ENCODE peak calls at places on chromosomes 3 and 15, in nine cellular contexts. D, S, V, K, Z, W, M, C and B are unnamed samples.

GRCh38 chr15:26260517-26261133 is 397.5 kb upstream of the ATP10A start:
- DNase-seq in V (peak), D (peak), W (peak), K (no peak), C (peak), M (peak), Z (no peak), S (no peak), B (peak)

GRCh38 chr3:16464499-16465150 is 48.9 kb downstream of the RFTN1 start:
- DNase-seq in S (no peak), M (no peak), C (no peak), W (no peak), Z (no peak), V (no peak), D (no peak), K (no peak), B (no peak)

GRCh38 chr15:39808909-39809308 is 26.3 kb upstream of the FSIP1 start:
- DNase-seq in M (no peak), Z (no peak), S (no peak), K (no peak), C (no peak), V (no peak), D (no peak), W (no peak), B (no peak)

GRCh38 chr3:141442421-141442820 is 44.4 kb upstream of the RASA2 start:
- DNase-seq in W (no peak), C (no peak), M (no peak), S (no peak), V (no peak), Z (no peak), K (no peak), D (no peak), B (no peak)

GRCh38 chr15:68506071-68506470 is 72.7 kb upstream of the CORO2B start:
- DNase-seq in Z (no peak), D (no peak), M (no peak), S (no peak), W (no peak), K (no peak), C (no peak), V (no peak), B (no peak)

GRCh38 chr15:100863406-100864198 is 16.0 kb upstream of the ALDH1A3 start:
- DNase-seq in Z (peak), W (no peak), M (no peak), V (no peak), C (no peak), S (peak), D (no peak), K (no peak), B (no peak)

GRCh38 chr3:71064976-71065763 is 518.4 kb downstream of the FOXP1 start:
- DNase-seq in V (peak), Z (no peak), C (peak), M (peak), W (peak), D (peak), S (peak), K (no peak), B (peak)

GRCh38 chr15:65910341-65910740 is 41.0 kb downstream of the RAB11A start:
- DNase-seq in M (no peak), D (no peak), Z (no peak), K (no peak), V (no peak), W (no peak), C (no peak), S (peak), B (no peak)

GRCh38 chr15:37698679-37699078 is 235.8 kb upstream of the TMCO5A start:
- DNase-seq in M (no peak), V (no peak), C (peak), K (no peak), W (no peak), S (no peak), Z (no peak), D (peak), B (no peak)

GRCh38 chr3:40924559-40925058 is 274.7 kb upstream of the CTNNB1 start:
- DNase-seq in C (no peak), S (no peak), V (no peak), D (no peak), M (no peak), W (peak), Z (no peak), K (no peak), B (no peak)

GRCh38 chr3:55532806-55533205 is 45.7 kb upstream of the WNT5A start:
- DNase-seq in W (no peak), C (peak), D (peak), M (no peak), K (no peak), Z (no peak), V (no peak), S (no peak), B (no peak)

GRCh38 chr15:63173116-63173470 is 15.8 kb upstream of the RPS27L start:
- DNase-seq in M (no peak), V (no peak), Z (no peak), S (no peak), C (no peak), K (no peak), D (no peak), W (peak), B (no peak)

GRCh38 chr3:163043074-163043473 is 1546.5 kb downstream of the OTOL1 start:
- DNase-seq in S (no peak), C (peak), D (peak), W (no peak), V (peak), Z (no peak), K (no peak), M (peak), B (no peak)

GRCh38 chr15:31295660-31296059 is 31.0 kb upstream of the KLF13 start:
- DNase-seq in K (no peak), W (no peak), V (no peak), D (no peak), M (no peak), C (no peak), Z (no peak), S (no peak), B (peak)

GRCh38 chr3:184620101-184620798 is 58.7 kb downstream of the EPHB3 start:
- DNase-seq in Z (no peak), K (no peak), S (no peak), V (no peak), W (no peak), C (peak), D (peak), M (no peak), B (no peak)

GRCh38 chr3:42660898-42661297 is 7.4 kb downstream of the ZBTB47 start:
- DNase-seq in K (no peak), S (no peak), D (peak), C (no peak), Z (no peak), V (peak), W (no peak), M (no peak), B (no peak)

GRCh38 chr3:20648921-20649381 is 462.9 kb upstream of the SGO1 start:
- DNase-seq in K (peak), D (peak), C (peak), Z (peak), V (no peak), W (no peak), S (no peak), M (no peak), B (no peak)

GRCh38 chr15:31477851-31478250 is 151.2 kb downstream of the KLF13 start:
- DNase-seq in C (no peak), K (no peak), Z (no peak), S (peak), M (no peak), W (no peak), V (no peak), D (no peak), B (no peak)

GRCh38 chr15:88467073-88467934 is at the start of the genes MRPL46 and MRPS11:
- DNase-seq in M (peak), C (peak), S (peak), Z (peak), V (peak), W (peak), D (peak), K (peak), B (peak)

GRCh38 chr3:120151796-120152195 is 57.5 kb upstream of the GSK3B start:
- DNase-seq in Z (no peak), V (no peak), W (no peak), K (no peak), C (no peak), M (no peak), D (no peak), S (no peak), B (no peak)

GRCh38 chr3:4977001-4977888 is 2.0 kb upstream of the BHLHE40 start:
- DNase-seq in K (peak), S (no peak), M (no peak), W (peak), C (peak), D (peak), Z (no peak), V (peak), B (no peak)

GRCh38 chr3:86948840-86949239 is 42.1 kb downstream of the VGLL3 start:
- DNase-seq in W (no peak), M (no peak), V (no peak), D (peak), C (peak), K (peak), S (no peak), Z (peak), B (no peak)

GRCh38 chr3:69084326-69084667 is 440 bp upstream of the ARL6IP5 start:
- DNase-seq in V (no peak), W (no peak), M (no peak), S (no peak), K (peak), C (peak), D (peak), Z (no peak), B (no peak)

GRCh38 chr3:36993326-36994283 is at the start of gene MLH1:
- DNase-seq in C (peak), S (peak), W (peak), M (no peak), D (peak), V (peak), Z (peak), K (peak), B (peak)

GRCh38 chr15:46636220-46636619 is 1001.4 kb downstream of the SQOR start:
- DNase-seq in Z (no peak), S (no peak), C (no peak), D (no peak), M (no peak), V (no peak), K (no peak), W (peak), B (no peak)

GRCh38 chr3:141426404-141427034 is 58.2 kb downstream of the ZBTB38 start:
- DNase-seq in D (no peak), V (peak), C (peak), K (no peak), M (no peak), Z (no peak), S (no peak), W (no peak), B (no peak)

GRCh38 chr3:142210144-142210543 is 15.2 kb downstream of the GK5 start:
- DNase-seq in D (no peak), Z (no peak), W (peak), C (peak), M (no peak), V (no peak), K (no peak), S (no peak), B (peak)

GRCh38 chr3:188362405-188362831 is 208.5 kb downstream of the LPP start:
- DNase-seq in W (no peak), M (no peak), C (peak), D (peak), S (no peak), K (peak), V (no peak), Z (peak), B (no peak)

GRCh38 chr3:19540464-19540863 is 392.2 kb downstream of the KCNH8 start:
- DNase-seq in Z (no peak), M (no peak), K (no peak), D (no peak), V (no peak), W (no peak), S (no peak), C (no peak), B (no peak)

GRCh38 chr15:31439328-31439727 is 112.7 kb downstream of the KLF13 start:
- DNase-seq in K (no peak), S (no peak), M (no peak), Z (no peak), C (no peak), D (peak), V (peak), W (peak), B (no peak)

GRCh38 chr3:190585771-190586630 is 72.1 kb downstream of the IL1RAP start:
- DNase-seq in K (peak), D (peak), W (no peak), C (peak), Z (peak), S (peak), M (peak), V (no peak), B (no peak)

GRCh38 chr3:53493618-53493996 is 804 bp upstream of the CACNA1D start:
- DNase-seq in V (no peak), W (peak), K (no peak), D (no peak), Z (no peak), C (no peak), M (no peak), S (no peak), B (no peak)

GRCh38 chr3:71987828-71988227 is 202.9 kb upstream of the PROK2 start:
- DNase-seq in V (no peak), M (peak), Z (peak), C (peak), K (no peak), D (peak), S (no peak), W (peak), B (no peak)

GRCh38 chr15:99845009-99845408 is 111.8 kb upstream of the LYSMD4 start:
- DNase-seq in W (no peak), K (no peak), C (peak), V (no peak), M (no peak), S (no peak), D (peak), Z (no peak), B (no peak)

GRCh38 chr15:85412956-85413854 is 32.8 kb downstream of the AKAP13 start:
- DNase-seq in W (no peak), C (peak), D (peak), K (peak), S (peak), Z (no peak), V (no peak), M (peak), B (no peak)

GRCh38 chr3:34683851-34684250 is 885.4 kb downstream of the PDCD6IP start:
- DNase-seq in V (peak), D (peak), S (no peak), W (peak), K (peak), C (peak), M (peak), Z (no peak), B (peak)

GRCh38 chr3:131421957-131422498 is 40.5 kb downstream of the NUDT16 start:
- DNase-seq in C (peak), S (no peak), W (no peak), V (no peak), D (no peak), Z (no peak), M (no peak), K (peak), B (no peak)

GRCh38 chr3:49790626-49791411 is 4.5 kb upstream of the IP6K1 start:
- DNase-seq in S (no peak), K (no peak), Z (no peak), D (peak), V (no peak), M (no peak), C (no peak), W (no peak), B (no peak)